ENCODE peak calls at places on chromosomes 1 and 21, in seven cellular contexts. K, Z, E, A, V, B and X are unnamed samples.

GRCh38 chr1:96309783-96310182 is 411.8 kb upstream of the PTBP2 start:
- DNase-seq in E (no peak), Z (no peak), K (peak; percentile 81), B (peak; percentile 37), V (no peak), A (peak; percentile 73), X (no peak)

GRCh38 chr1:67211589-67212563 is 45.6 kb downstream of the IL23R start:
- DNase-seq in B (no peak), K (peak; percentile 34), E (no peak), A (peak; percentile 35), V (peak; percentile 8), Z (no peak), X (peak; percentile 23)

GRCh38 chr1:234001817-234002216 is 97.3 kb downstream of the SLC35F3 start:
- DNase-seq in V (no peak), K (no peak), E (no peak), Z (no peak), B (no peak), A (no peak), X (no peak)

GRCh38 chr1:167690053-167690452 is 31.7 kb upstream of the MPZL1 start:
- DNase-seq in K (no peak), Z (no peak), V (no peak), B (peak; percentile 57), E (no peak), A (no peak), X (no peak)

GRCh38 chr1:50724626-50725286 is 235.3 kb downstream of the FAF1 start:
- DNase-seq in Z (no peak), V (no peak), E (no peak), K (no peak), B (no peak), A (no peak), X (no peak)

GRCh38 chr1:162551969-162552683 is 9.4 kb upstream of the UAP1 start:
- DNase-seq in V (no peak), A (no peak), Z (no peak), K (no peak), E (no peak), B (no peak), X (no peak)

GRCh38 chr21:40146201-40146890 is 279.1 kb downstream of the PCP4 start:
- DNase-seq in A (no peak), E (no peak), V (no peak), Z (no peak), K (no peak), B (no peak), X (no peak)

GRCh38 chr1:68210027-68210426 is 22.3 kb downstream of the WLS start:
- DNase-seq in B (no peak), K (no peak), V (no peak), Z (no peak), A (peak; percentile 72), E (no peak), X (peak; percentile 68)

GRCh38 chr1:38046884-38047602 is 450 bp upstream of the POU3F1 start:
- DNase-seq in V (peak; percentile 91), E (peak; percentile 81), Z (peak; percentile 90), A (peak; percentile 71), K (peak; percentile 67), B (peak; percentile 56), X (peak; percentile 80)

GRCh38 chr1:8374812-8375211 is 56.9 kb downstream of the SLC45A1 start:
- DNase-seq in E (no peak), Z (peak; percentile 62), V (no peak), A (no peak), K (peak; percentile 56), B (no peak), X (peak; percentile 82)

GRCh38 chr1:27621067-27621920 is 13.7 kb downstream of the FGR start:
- DNase-seq in B (no peak), A (no peak), K (peak; percentile 58), Z (no peak), V (no peak), E (no peak), X (no peak)

GRCh38 chr1:27218736-27219135 is 15.7 kb upstream of the WDTC1 start:
- DNase-seq in V (no peak), B (no peak), K (no peak), A (no peak), Z (no peak), E (no peak), X (no peak)

GRCh38 chr1:98112631-98113030 is 191.8 kb upstream of the DPYD start:
- DNase-seq in V (no peak), B (no peak), E (no peak), K (no peak), A (no peak), Z (no peak), X (no peak)

DNA sequence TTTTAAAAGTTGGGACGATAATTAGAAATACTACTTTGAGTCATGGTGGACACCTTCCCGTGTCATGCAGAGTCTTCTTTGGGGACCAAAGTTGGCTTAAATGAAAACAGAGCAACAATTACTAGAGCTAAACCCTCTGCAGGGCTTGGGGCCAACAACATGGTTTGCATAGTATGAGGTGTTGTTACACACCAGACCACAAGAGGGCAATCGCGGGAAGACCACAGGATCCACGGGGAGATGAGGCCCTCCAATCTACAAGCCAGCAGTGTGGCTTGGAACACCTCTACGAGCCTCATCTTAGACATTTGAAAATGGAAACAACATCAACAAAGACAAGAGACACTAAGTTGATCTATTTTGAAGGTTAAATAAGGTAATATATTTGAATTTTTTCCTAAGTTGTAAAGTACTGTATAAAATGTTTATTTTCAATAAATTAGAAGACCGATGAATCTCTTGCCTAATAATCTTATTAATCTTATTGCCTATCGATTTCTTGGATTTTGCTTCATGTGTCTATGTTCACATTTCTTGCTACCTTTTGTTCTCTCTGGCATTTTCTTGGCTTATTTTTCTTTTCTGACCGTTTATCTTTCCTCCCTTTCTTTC is 8.2 kb upstream of the SMCP start:
- DNase-seq in B (peak; percentile 56), K (peak; percentile 51), A (peak; percentile 26), Z (peak; percentile 35), E (peak; percentile 80), V (peak; percentile 58), X (peak; percentile 79)
- H3K27me3 ChIP-seq in B (no peaks in the 10 kb centered on the region), K (no peaks in the 10 kb centered on the region), A (no peaks in the 10 kb centered on the region), Z (no peaks in the 10 kb centered on the region), E (no peaks in the 10 kb centered on the region), V (no peaks in the 10 kb centered on the region), X (no peaks in the 10 kb centered on the region)

GRCh38 chr1:194227157-194227556 is 1040.7 kb upstream of the B3GALT2 start:
- DNase-seq in B (no peak), V (no peak), K (peak; percentile 1), E (no peak), A (no peak), Z (no peak), X (no peak)
- H3K18ac ChIP-seq in B (no peak overlapping the region), V (no peak overlapping the region), K (no peak overlapping the region), E (no peak overlapping the region), A (no peak overlapping the region), Z (no peak overlapping the region), X (no peak overlapping the region)

DNA sequence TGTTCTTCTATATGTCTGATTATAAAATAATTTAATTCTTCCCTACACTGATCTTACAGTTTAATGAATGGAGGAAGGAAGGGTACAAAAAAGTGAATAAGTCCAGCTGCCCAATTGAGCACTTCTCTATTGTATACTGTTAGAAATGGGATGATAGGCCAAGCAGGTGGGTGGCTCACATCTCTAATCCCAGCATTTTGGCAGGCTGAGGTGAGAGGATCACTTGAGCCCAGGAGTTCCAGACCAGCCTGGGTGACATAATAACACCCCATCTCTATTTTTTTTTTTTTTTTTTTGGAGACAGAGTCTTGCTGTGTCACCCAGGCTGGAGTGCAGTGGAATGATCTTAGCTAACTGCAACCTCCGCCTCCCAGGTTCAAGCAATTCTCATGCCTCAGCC is 57.4 kb downstream of the ATP2B4 start:
- DNase-seq in E (no peak), K (no peak), B (no peak), A (no peak), Z (no peak), V (no peak), X (no peak)
- H3K27me3 ChIP-seq in E (no peaks in the 10 kb centered on the region), K (no peaks in the 10 kb centered on the region), B (no peaks in the 10 kb centered on the region), A (no peaks in the 10 kb centered on the region), Z (no peaks in the 10 kb centered on the region), V (no peaks in the 10 kb centered on the region), X (no peaks in the 10 kb centered on the region)

GRCh38 chr1:10302416-10302815 is 92.0 kb downstream of the KIF1B start:
- DNase-seq in K (no peak), E (no peak), A (no peak), B (no peak), V (peak; percentile 20), Z (no peak), X (no peak)
- H3K18ac ChIP-seq in K (no peak overlapping the region), E (no peak overlapping the region), A (no peak overlapping the region), B (no peak overlapping the region), V (no peak overlapping the region), Z (no peak overlapping the region), X (no peak overlapping the region)